ENCODE peak calls at places on chromosomes 2 and 18, in four cellular contexts. O, Y, C and A are unnamed samples.

GRCh38 chr18:7370812-7371211 is 139.9 kb downstream of the LRRC30 start:
- DNase-seq in O (no peak), Y (no peak), C (no peak), A (no peak)

GRCh38 chr2:162007447-162008040 is 66.5 kb downstream of the DPP4 start:
- DNase-seq in O (peak), Y (no peak), C (no peak), A (no peak)

GRCh38 chr2:170505631-170506270 is 209.4 kb upstream of the SP5 start:
- DNase-seq in Y (peak), O (peak), C (no peak), A (peak)

GRCh38 chr2:134679740-134680139 is 39.1 kb downstream of the TMEM163 start:
- DNase-seq in C (no peak), O (no peak), Y (no peak), A (no peak)

GRCh38 chr2:27042159-27042661 is 9.3 kb upstream of the AGBL5 start:
- DNase-seq in Y (no peak), C (no peak), O (no peak), A (no peak)

GRCh38 chr2:226725096-226725495 is 74.5 kb downstream of the IRS1 start:
- DNase-seq in O (peak), Y (no peak), C (no peak), A (no peak)

GRCh38 chr2:234251326-234252271 is 201.1 kb downstream of the SPP2 start:
- DNase-seq in Y (no peak), O (peak), C (no peak), A (no peak)

GRCh38 chr2:229571243-229571642 is 143.1 kb downstream of the DNER start:
- DNase-seq in C (no peak), Y (no peak), O (no peak), A (no peak)

GRCh38 chr2:27715318-27716165 is 51.9 kb downstream of the SLC4A1AP start:
- DNase-seq in Y (no peak), O (peak), C (peak), A (no peak)

GRCh38 chr2:222320441-222321395 is 21.9 kb upstream of the PAX3 start:
- DNase-seq in Y (no peak), O (peak), C (no peak), A (no peak)

GRCh38 chr2:85748039-85748438 is 5.8 kb upstream of the ATOH8 start:
- DNase-seq in C (peak), O (no peak), Y (no peak), A (no peak)

GRCh38 chr18:50870138-50870845 is 8.6 kb upstream of the ME2 start:
- DNase-seq in C (no peak), O (peak), Y (no peak), A (no peak)

GRCh38 chr2:230828272-230828961 is 36.3 kb upstream of the ITM2C start:
- DNase-seq in Y (no peak), C (peak), O (no peak), A (no peak)

GRCh38 chr2:40540026-40540425 is 88.1 kb upstream of the SLC8A1 start:
- DNase-seq in O (no peak), C (no peak), Y (no peak), A (no peak)

GRCh38 chr2:209321581-209321980 is 102.3 kb upstream of the MAP2 start:
- DNase-seq in Y (no peak), C (no peak), O (no peak), A (no peak)

GRCh38 chr2:216632952-216633615 is at the start of gene IGFBP2:
- DNase-seq in O (peak), Y (no peak), C (no peak), A (peak)

GRCh38 chr2:237577956-237578870 is 11.8 kb downstream of the PRLH start:
- DNase-seq in C (no peak), O (no peak), Y (no peak), A (no peak)

GRCh38 chr2:240520143-240520973 is 37.4 kb downstream of the ANKMY1 start:
- DNase-seq in C (no peak), Y (no peak), O (peak), A (no peak)

GRCh38 chr2:224401641-224402342 is at the start of gene FAM124B:
- DNase-seq in O (peak), Y (peak), C (no peak), A (no peak)

GRCh38 chr2:222355860-222356259 is 57.1 kb upstream of the PAX3 start:
- DNase-seq in C (no peak), Y (no peak), O (peak), A (no peak)

GRCh38 chr2:3465844-3466481 is 53.4 kb downstream of the ADI1 start:
- DNase-seq in C (no peak), Y (no peak), O (peak), A (no peak)

GRCh38 chr2:237739101-237739500 is 59.5 kb upstream of the RBM44 start:
- DNase-seq in C (no peak), Y (no peak), O (no peak), A (no peak)

GRCh38 chr2:230925443-230925878 is 419 bp upstream of the GPR55 start:
- DNase-seq in Y (no peak), O (no peak), C (peak), A (no peak)

GRCh38 chr2:241841181-241842066 is 17.3 kb downstream of the PDCD1 start:
- DNase-seq in Y (no peak), O (no peak), C (no peak), A (no peak)

GRCh38 chr2:155250800-155251199 is 552.3 kb downstream of the KCNJ3 start:
- DNase-seq in Y (no peak), O (peak), C (no peak), A (no peak)

GRCh38 chr2:26184555-26185303 is 11.8 kb downstream of the GAREM2 start:
- DNase-seq in O (peak), Y (no peak), C (peak), A (peak)

GRCh38 chr2:207067476-207067875 is 98.3 kb downstream of the KLF7 start:
- DNase-seq in O (no peak), Y (no peak), C (no peak), A (no peak)

GRCh38 chr2:6724572-6725140 is 141.1 kb downstream of the CMPK2 start:
- DNase-seq in C (no peak), O (no peak), Y (no peak), A (no peak)

GRCh38 chr2:240205348-240205747 is 64.9 kb upstream of the OTOS start:
- DNase-seq in C (no peak), O (peak), Y (no peak), A (no peak)

GRCh38 chr2:176138526-176139169 is 9.1 kb downstream of the HOXD8 start:
- DNase-seq in Y (no peak), C (no peak), O (no peak), A (no peak)

GRCh38 chr2:186276909-186277308 is 209.2 kb upstream of the ZC3H15 start:
- DNase-seq in C (no peak), O (no peak), Y (no peak), A (no peak)

GRCh38 chr2:54549912-54550518 is 93.9 kb downstream of the SPTBN1 start:
- DNase-seq in C (no peak), O (no peak), Y (no peak), A (no peak)

GRCh38 chr2:148660999-148661398 is 16.4 kb downstream of the EPC2 start:
- DNase-seq in O (no peak), Y (no peak), C (no peak), A (no peak)

GRCh38 chr2:43136862-43137261 is 89.5 kb downstream of the ZFP36L2 start:
- DNase-seq in C (no peak), Y (no peak), O (no peak), A (no peak)

GRCh38 chr2:144201868-144202468 is 318.0 kb downstream of the ZEB2 start:
- DNase-seq in Y (no peak), O (peak), C (no peak), A (no peak)

GRCh38 chr2:9565436-9566153 is 10.0 kb upstream of the ADAM17 start:
- DNase-seq in O (peak), C (no peak), Y (no peak), A (no peak)

GRCh38 chr18:50142441-50143120 is 52.4 kb downstream of the MYO5B start:
- DNase-seq in Y (no peak), C (no peak), O (no peak), A (no peak)

GRCh38 chr18:48300463-48300961 is 108.7 kb downstream of the ZBTB7C start:
- DNase-seq in Y (no peak), C (no peak), O (no peak), A (no peak)

GRCh38 chr2:151347904-151348303 is 9.5 kb upstream of the TNFAIP6 start:
- DNase-seq in Y (no peak), C (no peak), O (no peak), A (no peak)